ENCODE peak calls at places on chromosomes 2 and 18, in four cellular contexts. S, F, D and P are unnamed samples.

GRCh38 chr18:47997338-47997780 is 66.9 kb upstream of the SMAD2 start:
- DNase-seq in S (peak; percentile 44), F (no peak), D (no peak), P (no peak)

GRCh38 chr18:25052426-25052825 is 299.5 kb downstream of the ZNF521 start:
- DNase-seq in S (no peak), F (no peak), D (no peak), P (no peak)

GRCh38 chr2:238464389-238464788 is 37.7 kb downstream of the ASB1 start:
- DNase-seq in S (no peak), F (no peak), D (no peak), P (no peak)

GRCh38 chr18:41324934-41325333 is 630.1 kb upstream of the PIK3C3 start:
- DNase-seq in S (no peak), F (no peak), D (no peak), P (no peak)

GRCh38 chr2:64975232-64975791 is 13.9 kb upstream of the SLC1A4 start:
- DNase-seq in S (no peak), F (peak; percentile 40), D (peak; percentile 88), P (peak; percentile 56)

GRCh38 chr18:74289137-74289536 is 2.6 kb downstream of the CYB5A start:
- DNase-seq in S (no peak), F (no peak), D (no peak), P (no peak)

GRCh38 chr2:43071629-43072550 is 154.5 kb downstream of the ZFP36L2 start:
- DNase-seq in S (no peak), F (no peak), D (no peak), P (no peak)

GRCh38 chr2:218448934-218449333 is 30.0 kb downstream of the VIL1 start:
- DNase-seq in S (peak; percentile 46), F (no peak), D (peak; percentile 86), P (no peak)

GRCh38 chr2:153858250-153858649 is 13.5 kb upstream of the GALNT13 start:
- DNase-seq in S (no peak), F (no peak), D (no peak), P (no peak)

GRCh38 chr2:233980955-233981555 is 63.9 kb downstream of the TRPM8 start:
- DNase-seq in S (no peak), F (no peak), D (no peak), P (no peak)

GRCh38 chr2:238162171-238162515 is 3.4 kb downstream of the ERFE start:
- DNase-seq in S (no peak), F (no peak), D (no peak), P (no peak)

GRCh38 chr18:1488957-1489356 is 584.3 kb downstream of the ADCYAP1 start:
- DNase-seq in S (no peak), F (no peak), D (no peak), P (no peak)

GRCh38 chr2:174692256-174692830 is 71.9 kb downstream of the CHRNA1 start:
- DNase-seq in S (no peak), F (no peak), D (no peak), P (no peak)

GRCh38 chr2:96326564-96326963 is 1.4 kb downstream of the ITPRIPL1 start:
- DNase-seq in S (no peak), F (no peak), D (no peak), P (no peak)
- H3K4me3 ChIP-seq in S (no peak overlapping the region), F (no peak overlapping the region), D (no peak overlapping the region), P (no peak overlapping the region)

GRCh38 chr18:6521804-6522418 is 107.2 kb upstream of the L3MBTL4 start:
- DNase-seq in S (peak; percentile 56), F (no peak), D (peak; percentile 53), P (peak; percentile 68)

GRCh38 chr18:6520901-6521300 is 106.2 kb upstream of the L3MBTL4 start:
- DNase-seq in S (no peak), F (no peak), D (no peak), P (no peak)

DNA sequence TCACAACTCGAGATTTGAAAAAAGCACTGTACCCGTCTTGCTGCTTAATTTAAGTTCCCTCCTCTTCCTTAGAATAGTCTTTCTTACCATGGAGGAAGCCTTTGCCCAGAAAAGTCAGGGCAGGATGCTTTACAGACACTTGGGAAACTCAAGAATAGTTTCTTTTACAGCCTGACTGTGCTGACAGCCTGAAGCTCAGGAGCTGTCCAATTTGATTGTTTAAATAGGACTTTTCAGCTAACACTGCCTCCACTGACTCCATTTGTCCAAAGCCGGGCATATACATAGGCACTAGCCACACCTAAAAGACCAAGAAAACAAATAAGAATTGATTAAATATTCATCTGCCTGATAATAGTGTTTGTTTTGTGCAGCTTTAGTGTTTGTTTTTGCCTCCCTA is 110.9 kb upstream of the L3MBTL4 start:
- DNase-seq in S (no peak), F (no peak), D (no peak), P (no peak)
- TF ChIP-seq REST in S (no peak), F (no peak), D (no peak), P (no peak)

GRCh38 chr2:230774348-230774951 is 61.8 kb downstream of the CAB39 start:
- DNase-seq in S (peak; percentile 27), F (no peak), D (no peak), P (no peak)
- TF ChIP-seq TCF7L2 in S (no peak), F (no peak), D (no peak), P (no peak)

GRCh38 chr2:232502901-232503791 is 15.5 kb upstream of the ECEL1 start:
- DNase-seq in S (peak; percentile 70), F (no peak), D (no peak), P (no peak)
- H3K4me3 ChIP-seq in S (no peak overlapping the region), F (no peak overlapping the region), D (peak overlapping the region; percentile 67), P (no peak overlapping the region)

GRCh38 chr2:72888438-72889202 is 1.4 kb downstream of the SPR start:
- DNase-seq in S (no peak), F (no peak), D (peak; percentile 87), P (no peak)

GRCh38 chr2:72889991-72890390 is 2.8 kb downstream of the SPR start:
- DNase-seq in S (no peak), F (no peak), D (no peak), P (no peak)

GRCh38 chr2:72887032-72887835 is at the start of gene SPR:
- DNase-seq in S (peak; percentile 89), F (peak; percentile 43), D (peak; percentile 68), P (no peak)

GRCh38 chr2:72886505-72887031 is 640 bp upstream of the SPR start:
- DNase-seq in S (no peak), F (no peak), D (no peak), P (no peak)

DNA sequence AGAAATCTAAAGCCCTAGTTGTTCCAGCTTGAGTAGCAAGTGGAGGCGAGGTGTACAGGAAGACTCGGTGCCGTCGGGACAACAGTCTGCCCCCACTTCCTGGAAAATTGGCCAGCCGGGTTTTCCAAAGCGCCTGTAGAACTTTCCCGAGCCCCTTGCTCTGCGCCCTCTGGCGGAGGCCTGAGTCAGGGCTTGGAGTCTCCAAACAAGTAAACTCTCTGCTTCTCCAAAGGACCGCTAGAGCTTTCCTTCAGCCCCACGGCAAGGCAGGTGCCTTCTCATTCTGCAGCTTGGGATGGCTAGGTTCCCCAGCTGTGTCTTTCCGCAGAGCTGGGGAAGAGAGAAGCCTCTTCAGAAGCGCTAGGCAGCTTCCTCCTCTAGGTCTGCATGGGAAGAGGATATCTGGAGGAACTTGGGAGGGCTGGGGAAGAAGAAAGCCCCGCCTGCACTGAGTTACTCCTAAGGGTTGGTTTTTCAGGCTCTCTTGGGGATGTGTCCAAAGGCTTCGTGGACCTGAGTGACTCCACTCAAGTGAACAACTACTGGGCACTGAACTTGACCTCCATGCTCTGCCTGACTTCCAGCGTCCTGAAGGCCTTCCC is 729 bp downstream of the SPR start:
- DNase-seq in S (peak; percentile 80), F (peak; percentile 81), D (peak; percentile 89), P (no peak)
- TF ChIP-seq REST in S (peak; percentile 0), F (no peak), D (no peak), P (no peak)

DNA sequence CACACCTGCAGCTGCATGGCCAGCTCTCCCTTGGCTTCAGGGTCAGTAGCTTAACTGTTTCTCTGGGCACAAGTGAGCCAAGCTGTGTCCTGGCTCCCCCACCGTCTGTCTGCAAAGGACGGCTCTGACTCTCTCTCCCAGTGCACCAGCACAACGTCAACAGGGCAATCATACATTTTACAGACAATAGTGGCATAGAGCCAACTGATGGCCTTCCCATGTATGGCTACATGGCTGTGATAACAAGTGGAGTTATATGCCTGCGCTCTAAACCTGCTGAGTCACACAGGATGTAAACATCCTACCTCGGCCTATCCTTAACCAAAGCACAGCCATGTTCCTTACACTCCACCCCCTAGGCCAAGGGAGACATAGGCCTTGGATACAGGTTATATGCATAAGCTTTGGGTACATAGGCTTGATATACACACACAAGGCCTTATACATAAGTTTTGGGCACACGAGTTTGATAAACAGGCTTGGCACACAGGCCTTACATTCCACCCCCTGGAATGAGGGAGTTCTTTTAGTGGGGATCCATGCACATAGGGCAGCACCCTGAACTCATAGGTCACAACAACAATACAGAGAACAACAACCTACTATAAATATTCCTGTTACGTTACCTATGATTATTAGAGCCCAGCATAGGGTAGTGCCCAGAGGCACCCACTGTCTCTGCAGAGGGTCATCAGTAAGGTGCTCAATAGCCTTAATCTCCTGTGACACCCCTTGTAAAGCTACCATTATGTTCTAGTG is 17.7 kb downstream of the PHOSPHO2 start:
- DNase-seq in S (peak; percentile 46), F (no peak), D (peak; percentile 45), P (no peak)
- TF ChIP-seq TCF7L2 in S (no peak), F (no peak), D (no peak), P (no peak)

GRCh38 chr2:148888003-148888501 is 13.0 kb downstream of the KIF5C start:
- DNase-seq in S (no peak), F (no peak), D (no peak), P (no peak)
- H3K4me3 ChIP-seq in S (no peak overlapping the region), F (no peak overlapping the region), D (peak overlapping the region; percentile 5), P (peak overlapping the region; percentile 40)